ENCODE peak calls at places on chromosomes 4 and X, in five cellular contexts. J is fibroblast of villous mesenchyme, L is foreskin fibroblast, E is progenitor cell of endocrine pancreas, I is neural crest cell. X is an unnamed sample.

GRCh38 chr4:176579233-176579632 is 213.5 kb downstream of the VEGFC start:
- DNase-seq in J (peak; percentile 82), L (no peak), E (no peak), I (no peak), X (no peak)

GRCh38 chr4:150493846-150494245 is 88.1 kb upstream of the MAB21L2 start:
- DNase-seq in J (no peak), L (peak; percentile 53), E (no peak), I (no peak), X (no peak)

GRCh38 chrX:2500091-2500680 is 590 bp downstream of the DHRSX start:
- DNase-seq in J (peak; percentile 65), L (peak; percentile 72), E (peak; percentile 34), I (peak; percentile 50), X (peak; percentile 58)

GRCh38 chr4:89468632-89469031 is 161.0 kb upstream of the GPRIN3 start:
- DNase-seq in J (peak; percentile 54), L (peak; percentile 23), E (no peak), I (no peak), X (no peak)

GRCh38 chr4:40599431-40599830 is 30.2 kb downstream of the RBM47 start:
- DNase-seq in J (no peak), L (no peak), E (no peak), I (no peak), X (no peak)

GRCh38 chrX:113305496-113305895 is 464.9 kb upstream of the AMOT start:
- DNase-seq in J (peak; percentile 50), L (peak; percentile 1), E (no peak), I (no peak), X (no peak)

GRCh38 chrX:132875705-132876508 is 82.5 kb downstream of the HS6ST2 start:
- DNase-seq in J (peak; percentile 19), L (no peak), E (no peak), I (no peak), X (no peak)

GRCh38 chr4:100424376-100424775 is 93.4 kb downstream of the EMCN start:
- DNase-seq in J (no peak), L (no peak), E (no peak), I (no peak), X (no peak)

GRCh38 chrX:56228914-56229313 is 3.2 kb upstream of the KLF8 start:
- DNase-seq in J (no peak), L (peak; percentile 12), E (no peak), I (no peak), X (no peak)

GRCh38 chr4:140924761-140925392 is 168.7 kb upstream of the TBC1D9 start:
- DNase-seq in J (no peak), L (no peak), E (no peak), I (no peak), X (no peak)

GRCh38 chr4:107791902-107792301 is 32.8 kb upstream of the SGMS2 start:
- DNase-seq in J (no peak), L (no peak), E (no peak), I (no peak), X (no peak)

GRCh38 chrX:40272141-40272540 is 174.4 kb upstream of the BCOR start:
- DNase-seq in J (peak; percentile 53), L (no peak), E (no peak), I (no peak), X (no peak)

GRCh38 chrX:149570668-149571067 is 16.6 kb downstream of the MAGEA9B start:
- DNase-seq in J (peak; percentile 55), L (peak; percentile 77), E (no peak), I (no peak), X (no peak)

GRCh38 chr4:85696661-85697060 is 221.7 kb downstream of the ARHGAP24 start:
- DNase-seq in J (no peak), L (no peak), E (no peak), I (no peak), X (no peak)

GRCh38 chrX:70554081-70554480 is 109.4 kb downstream of the DLG3 start:
- DNase-seq in J (peak; percentile 49), L (peak; percentile 30), E (no peak), I (no peak), X (no peak)

GRCh38 chr4:158657291-158657690 is 14.4 kb downstream of the C4orf46 start:
- DNase-seq in J (no peak), L (no peak), E (no peak), I (no peak), X (no peak)

GRCh38 chr4:152500798-152501434 is 35.0 kb downstream of the FBXW7 start:
- DNase-seq in J (peak; percentile 96), L (peak; percentile 90), E (peak; percentile 20), I (peak; percentile 72), X (peak; percentile 50)

GRCh38 chr4:102334624-102335023 is 10.7 kb downstream of the SLC39A8 start:
- DNase-seq in J (no peak), L (no peak), E (no peak), I (no peak), X (no peak)

GRCh38 chrX:53253293-53254020 is 27.9 kb downstream of the IQSEC2 start:
- DNase-seq in J (peak; percentile 12), L (no peak), E (no peak), I (no peak), X (no peak)

GRCh38 chr4:89737888-89738287 is 99.1 kb downstream of the SNCA start:
- DNase-seq in J (no peak), L (peak; percentile 63), E (no peak), I (no peak), X (no peak)

GRCh38 chrX:9785944-9786741 is at the start of gene SHROOM2:
- DNase-seq in J (peak; percentile 11), L (no peak), E (peak; percentile 34), I (peak; percentile 29), X (peak; percentile 68)

GRCh38 chr4:121989715-121990114 is 37.9 kb upstream of the TRPC3 start:
- DNase-seq in J (peak; percentile 73), L (peak; percentile 74), E (peak; percentile 29), I (no peak), X (no peak)

GRCh38 chr4:77701111-77701510 is 95.5 kb downstream of the CXCL13 start:
- DNase-seq in J (no peak), L (no peak), E (no peak), I (no peak), X (no peak)

GRCh38 chr4:77695769-77696168 is 90.1 kb downstream of the CXCL13 start:
- DNase-seq in J (peak; percentile 93), L (peak; percentile 95), E (no peak), I (no peak), X (no peak)

GRCh38 chr4:77697860-77698599 is 92.4 kb downstream of the CXCL13 start:
- DNase-seq in J (peak; percentile 83), L (peak; percentile 89), E (no peak), I (no peak), X (peak; percentile 4)

DNA sequence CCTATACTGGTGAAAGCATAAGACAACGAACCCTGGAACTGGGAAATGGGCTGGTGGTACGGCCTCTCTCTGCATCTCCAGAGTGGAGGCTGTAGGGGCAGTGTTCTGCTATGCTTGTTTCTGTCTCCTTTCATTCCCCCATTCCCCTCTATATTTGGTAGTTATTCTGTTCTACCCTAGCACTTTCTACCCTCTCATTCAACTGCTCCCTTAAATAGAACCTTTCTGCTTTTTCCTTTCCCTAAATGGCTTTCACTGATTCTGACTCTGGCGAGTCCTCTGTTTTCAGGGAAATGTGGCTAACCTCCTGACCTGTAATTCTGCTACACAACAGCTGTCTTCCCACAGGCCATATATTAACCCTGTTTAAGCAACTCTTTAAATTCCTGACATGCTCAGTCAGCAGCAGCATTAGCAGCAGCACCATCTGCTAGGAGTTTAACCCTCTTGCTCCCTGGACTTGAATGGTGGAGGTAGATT is 94.2 kb downstream of the CXCL13 start:
- DNase-seq in J (peak; percentile 93), L (peak; percentile 94), E (no peak), I (peak; percentile 25), X (peak; percentile 42)
- TF ChIP-seq CTCF in J (peak; percentile 35), L (peak; percentile 11), E (peak; percentile 38), I (peak; percentile 25), X (peak; percentile 33)

GRCh38 chrX:12702509-12703091 is 88.6 kb upstream of the PRPS2 start:
- DNase-seq in J (no peak), L (peak; percentile 3), E (no peak), I (peak; percentile 14), X (peak; percentile 28)
- TF ChIP-seq CTCF in J (peak; percentile 46), L (no peak), E (peak; percentile 49), I (peak; percentile 57), X (peak; percentile 45)

DNA sequence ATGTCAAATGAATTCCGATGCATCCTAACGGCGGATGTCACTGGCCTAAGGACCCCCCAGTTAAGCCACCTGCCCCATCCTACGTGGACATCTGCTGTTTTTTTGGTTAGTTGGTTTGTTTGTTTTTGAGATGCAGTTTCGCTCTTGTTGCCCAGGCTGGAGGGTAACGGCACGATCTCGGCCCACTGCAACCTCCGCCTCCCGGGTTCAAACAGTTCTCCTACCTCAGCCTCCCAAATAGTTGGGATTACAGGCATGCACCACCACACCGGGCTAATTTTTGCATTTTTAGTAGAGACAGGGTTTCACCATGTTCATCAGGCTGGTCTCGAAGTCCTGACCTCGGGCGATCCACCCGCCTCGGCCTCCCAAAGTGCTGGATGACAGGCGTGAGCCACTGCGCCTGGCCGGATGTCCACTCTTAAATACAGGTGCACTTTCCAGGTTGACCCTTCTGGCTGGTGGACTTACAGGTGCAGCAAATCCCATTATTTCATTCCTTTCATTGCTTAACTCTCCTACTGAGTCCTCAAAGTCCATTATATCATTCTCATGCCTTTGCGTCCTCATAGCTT is 206.2 kb downstream of the CRLF2 start:
- DNase-seq in J (no peak), L (no peak), E (no peak), I (no peak), X (no peak)
- TF ChIP-seq CTCF in J (no peak), L (no peak), E (no peak), I (no peak), X (no peak)

GRCh38 chr4:79241846-79242245 is 84.0 kb downstream of the NAA11 start:
- DNase-seq in J (peak; percentile 40), L (peak; percentile 32), E (no peak), I (no peak), X (no peak)
- TF ChIP-seq CTCF in J (peak; percentile 44), L (no peak), E (peak; percentile 19), I (no peak), X (no peak)

DNA sequence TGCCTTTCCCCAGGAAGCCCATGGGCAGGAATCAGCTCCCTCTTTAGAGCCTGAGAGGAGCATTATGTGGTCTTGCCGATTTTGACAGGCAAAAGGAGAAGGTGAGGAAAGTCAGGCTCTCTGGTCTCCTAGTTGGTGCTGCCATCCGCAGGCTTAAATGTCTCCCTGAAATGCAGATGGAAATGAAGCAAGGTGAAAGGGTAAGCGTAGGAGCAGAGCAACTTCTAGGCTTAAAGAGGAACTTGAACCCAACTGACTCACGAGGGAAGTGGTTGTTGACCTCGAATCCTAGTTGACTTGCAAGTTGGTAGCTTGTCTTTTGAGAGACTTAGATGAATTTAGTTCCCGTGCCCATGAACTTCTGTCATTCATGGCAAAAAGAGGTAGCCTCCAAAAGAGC is 205.9 kb downstream of the PTTG2 start:
- DNase-seq in J (no peak), L (no peak), E (no peak), I (no peak), X (no peak)
- TF ChIP-seq CTCF in J (peak; percentile 11), L (no peak), E (no peak), I (no peak), X (no peak)

GRCh38 chrX:102129473-102129872 is 4.0 kb downstream of the TCEAL2 start:
- DNase-seq in J (peak; percentile 0), L (peak; percentile 4), E (no peak), I (no peak), X (no peak)
- TF ChIP-seq CTCF in J (peak; percentile 17), L (no peak), E (peak; percentile 36), I (peak; percentile 49), X (no peak)

DNA sequence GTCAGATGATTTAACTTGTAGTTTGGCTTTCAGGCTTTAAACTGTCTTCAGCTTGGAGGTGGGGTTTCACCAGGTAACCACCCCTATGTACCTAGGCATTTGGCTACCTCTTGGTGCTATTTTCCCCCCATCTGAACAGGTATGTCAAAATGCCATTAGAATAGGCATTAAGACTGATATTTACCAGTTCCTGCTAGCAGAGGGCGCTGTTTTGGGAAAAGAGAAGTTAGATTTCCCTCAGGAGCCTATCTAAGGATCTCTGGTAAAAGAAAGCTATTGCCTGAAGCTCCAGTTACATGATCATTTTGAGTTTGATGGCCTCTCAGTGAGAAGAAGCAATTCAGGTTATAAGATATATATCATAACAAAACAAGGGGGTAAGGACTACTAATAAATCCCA is 879.1 kb downstream of the SH3BGRL start:
- DNase-seq in J (no peak), L (no peak), E (no peak), I (no peak), X (no peak)
- TF ChIP-seq CTCF in J (no peak), L (no peak), E (no peak), I (no peak), X (no peak)

X was measured in nephron progenitor cell.